ENCODE peak calls at places on chromosomes 1 and 21, in four cellular contexts. M, G, Q and F are unnamed samples.

GRCh38 chr1:27006683-27007082 is 6.0 kb downstream of the TENT5B start:
- DNase-seq in G (no peak), M (no peak), Q (no peak), F (no peak)

GRCh38 chr1:72724951-72725863 is 442.9 kb upstream of the NEGR1 start:
- DNase-seq in M (no peak), G (peak), Q (no peak), F (no peak)

GRCh38 chr21:34545079-34545884 is 33.3 kb upstream of the KCNE1 start:
- DNase-seq in Q (peak), G (no peak), M (peak), F (no peak)

GRCh38 chr21:17769049-17769845 is 49.9 kb downstream of the C21orf91 start:
- DNase-seq in M (no peak), Q (no peak), G (no peak), F (no peak)

GRCh38 chr1:119870917-119871486 is 25.3 kb downstream of the ADAM30 start:
- DNase-seq in M (peak), Q (peak), G (peak), F (peak)

GRCh38 chr1:231990388-231990787 is 363.8 kb downstream of the DISC1 start:
- DNase-seq in M (no peak), G (no peak), Q (no peak), F (no peak)

GRCh38 chr1:197150336-197151005 is 4.0 kb upstream of the ASPM start:
- DNase-seq in G (no peak), Q (no peak), M (no peak), F (no peak)

GRCh38 chr1:153659656-153660055 is 1.2 kb downstream of the SNAPIN start:
- DNase-seq in G (no peak), M (no peak), Q (no peak), F (no peak)

GRCh38 chr1:43439781-43440180 is 13.9 kb downstream of the HYI start:
- DNase-seq in M (no peak), G (no peak), Q (no peak), F (no peak)

GRCh38 chr1:109807822-109808680 is 44.3 kb upstream of the EPS8L3 start:
- DNase-seq in M (peak), G (no peak), Q (no peak), F (no peak)